ENCODE peak calls at places on chromosomes 4 and X, in four cellular contexts. One of them, this sample, is unnamed.

GRCh38 chr4:82721819-82722423 is 76.7 kb downstream of the SCD5 start:
- DNase-seq in A549: peak; percentile 41
- DNase-seq in K562: peak; percentile 35
- DNase-seq in IMR-90: peak; percentile 26
- DNase-seq in this sample: no peak

GRCh38 chrX:129759576-129760061 is 20.1 kb upstream of the SASH3 start:
- DNase-seq in IMR-90: peak; percentile 83
- DNase-seq in K562: peak; percentile 38
- DNase-seq in A549: peak; percentile 9
- DNase-seq in this sample: no peak

GRCh38 chr4:143184503-143185252 is at the start of gene USP38:
- DNase-seq in A549: peak; percentile 93
- DNase-seq in K562: peak; percentile 91
- DNase-seq in IMR-90: peak; percentile 94
- DNase-seq in this sample: peak; percentile 73

GRCh38 chr4:186719925-186720694 is 3.5 kb downstream of the FAT1 start:
- DNase-seq in A549: peak; percentile 81
- DNase-seq in K562: peak; percentile 35
- DNase-seq in IMR-90: no peak
- DNase-seq in this sample: no peak

GRCh38 chr4:68129793-68130192 is at the start of gene TMPRSS11F:
- DNase-seq in K562: peak; percentile 37
- DNase-seq in A549: no peak
- DNase-seq in IMR-90: no peak
- DNase-seq in this sample: no peak

GRCh38 chrX:149504226-149504914 is 736 bp downstream of the IDS start:
- DNase-seq in K562: peak; percentile 37
- DNase-seq in A549: peak; percentile 78
- DNase-seq in IMR-90: no peak
- DNase-seq in this sample: no peak

GRCh38 chr4:73856518-73856917 is 3.4 kb downstream of the PF4V1 start:
- DNase-seq in IMR-90: no peak
- DNase-seq in A549: peak; percentile 40
- DNase-seq in K562: no peak
- DNase-seq in this sample: no peak

GRCh38 chrX:153944140-153944799 is at the start of gene RENBP:
- DNase-seq in A549: no peak
- DNase-seq in K562: peak; percentile 59
- DNase-seq in IMR-90: no peak
- DNase-seq in this sample: no peak

GRCh38 chr4:138561276-138561880 is 319.2 kb upstream of the SLC7A11 start:
- DNase-seq in K562: no peak
- DNase-seq in IMR-90: no peak
- DNase-seq in A549: no peak
- DNase-seq in this sample: no peak
- TF ChIP-seq ELK1 in K562: no peak
- TF ChIP-seq ELK1 in IMR-90: no peak
- TF ChIP-seq ELK1 in A549: no peak
- TF ChIP-seq ELK1 in this sample: no peak

GRCh38 chr4:88439161-88439760 is 17.7 kb upstream of the HERC5 start:
- DNase-seq in A549: no peak
- DNase-seq in IMR-90: no peak
- DNase-seq in K562: no peak
- DNase-seq in this sample: no peak
- TF ChIP-seq ELK1 in A549: no peak
- TF ChIP-seq ELK1 in IMR-90: no peak
- TF ChIP-seq ELK1 in K562: no peak
- TF ChIP-seq ELK1 in this sample: no peak

GRCh38 chr4:13322681-13323101 is 161.4 kb downstream of the RAB28 start:
- DNase-seq in K562: no peak
- DNase-seq in A549: no peak
- DNase-seq in IMR-90: peak; percentile 77
- DNase-seq in this sample: no peak
- TF ChIP-seq ELK1 in K562: no peak
- TF ChIP-seq ELK1 in A549: no peak
- TF ChIP-seq ELK1 in IMR-90: no peak
- TF ChIP-seq ELK1 in this sample: no peak

DNA sequence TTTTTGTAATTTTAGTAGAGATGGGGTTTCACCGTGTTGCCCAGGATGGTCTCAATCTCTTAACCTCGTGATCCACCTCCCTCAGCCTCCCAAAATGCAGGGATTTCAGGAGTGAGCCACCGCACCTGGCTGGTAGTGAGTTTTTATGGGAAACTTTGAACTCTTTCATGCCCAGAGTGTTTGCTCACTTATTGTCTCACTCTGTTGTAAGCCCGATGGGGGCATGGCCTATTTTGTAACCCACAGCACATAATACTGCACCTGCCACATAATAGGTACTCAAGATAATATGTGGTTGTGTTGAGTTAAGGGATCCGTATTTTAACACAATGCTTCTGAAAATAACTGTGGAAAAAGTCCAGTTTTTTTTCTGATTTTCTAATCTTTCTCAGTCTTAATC is 109.6 kb upstream of the GIMD1 start:
- DNase-seq in IMR-90: no peak
- DNase-seq in K562: no peak
- DNase-seq in A549: no peak
- DNase-seq in this sample: no peak
- TF ChIP-seq ELK1 in IMR-90: no peak
- TF ChIP-seq ELK1 in K562: no peak
- TF ChIP-seq ELK1 in A549: no peak
- TF ChIP-seq ELK1 in this sample: no peak

GRCh38 chrX:68594769-68595168 is 52.7 kb upstream of the STARD8 start:
- DNase-seq in IMR-90: no peak
- DNase-seq in K562: no peak
- DNase-seq in A549: no peak
- DNase-seq in this sample: no peak
- TF ChIP-seq ELK1 in IMR-90: no peak
- TF ChIP-seq ELK1 in K562: no peak
- TF ChIP-seq ELK1 in A549: no peak
- TF ChIP-seq ELK1 in this sample: no peak

GRCh38 chrX:9829308-9830267 is 43.4 kb downstream of the SHROOM2 start:
- DNase-seq in A549: peak; percentile 27
- DNase-seq in IMR-90: peak; percentile 82
- DNase-seq in K562: no peak
- DNase-seq in this sample: peak; percentile 47
- TF ChIP-seq ELK1 in A549: no peak
- TF ChIP-seq ELK1 in IMR-90: no peak
- TF ChIP-seq ELK1 in K562: no peak
- TF ChIP-seq ELK1 in this sample: no peak

GRCh38 chrX:40168183-40169015 is 70.6 kb upstream of the BCOR start:
- DNase-seq in A549: no peak
- DNase-seq in IMR-90: no peak
- DNase-seq in K562: peak; percentile 22
- DNase-seq in this sample: no peak
- TF ChIP-seq ELK1 in A549: no peak
- TF ChIP-seq ELK1 in IMR-90: no peak
- TF ChIP-seq ELK1 in K562: no peak
- TF ChIP-seq ELK1 in this sample: no peak

DNA sequence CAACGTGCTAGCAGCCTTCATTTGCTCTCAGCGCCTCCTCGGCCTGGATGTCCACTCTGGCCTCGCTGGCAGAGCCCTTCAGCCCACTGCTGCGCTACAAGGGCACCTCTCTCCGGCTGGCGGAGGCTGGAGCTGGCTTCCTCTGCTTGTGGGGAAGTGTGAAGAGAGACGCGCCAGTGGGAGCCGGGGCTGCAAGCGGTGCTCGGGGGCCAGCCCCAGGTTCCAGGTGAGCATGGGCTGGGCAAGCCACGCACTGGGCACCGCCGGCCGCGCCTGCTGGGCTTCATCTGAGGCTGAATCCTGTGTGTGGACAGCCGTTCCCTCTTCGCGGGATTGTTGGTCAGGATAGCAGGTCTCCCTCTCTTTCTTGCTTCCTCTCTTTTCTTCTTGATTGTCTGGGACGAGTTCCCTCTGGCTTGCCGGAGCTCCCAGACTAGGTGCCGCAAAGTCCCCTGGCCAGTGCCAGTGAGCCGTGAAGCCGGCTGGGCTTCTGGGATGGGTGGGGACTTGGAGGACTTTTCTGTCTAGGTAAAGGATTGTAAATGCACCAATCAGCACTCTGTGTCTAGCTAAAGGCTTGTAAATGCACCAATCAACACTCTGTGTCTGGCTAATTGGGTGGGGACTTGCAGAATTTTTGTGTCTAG is 165.0 kb downstream of the HEPH start:
- DNase-seq in K562: no peak
- DNase-seq in A549: no peak
- DNase-seq in IMR-90: no peak
- DNase-seq in this sample: no peak
- TF ChIP-seq ELK1 in K562: no peak
- TF ChIP-seq ELK1 in A549: no peak
- TF ChIP-seq ELK1 in IMR-90: no peak
- TF ChIP-seq ELK1 in this sample: no peak